ENCODE peak calls at places on chromosome 17, in nine cellular contexts. X is neural progenitor cell, J is adrenal gland, D is tibial artery, W is lower lobe of right lung, P is lung, V is cardiac muscle cell, H is fibroblast of lung, C is H1. S is an unnamed sample.
A peak's percentile ranks its signal among the peaks of the same experiment; 100 is the strongest.

GRCh38 chr17:10845388-10845751 is 7.5 kb upstream of the PIRT start:
- DNase-seq in X (no peak), J (no peak), D (no peak), W (no peak), P (no peak), V (no peak), H (no peak), C (no peak), S (no peak)

GRCh38 chr17:32518856-32519768 is 32.3 kb downstream of the CDK5R1 start:
- DNase-seq in X (peak; percentile 98), J (no peak), D (peak; percentile 65), W (peak; percentile 56), P (no peak), V (peak; percentile 80), H (peak; percentile 6), C (peak; percentile 84), S (no peak)

GRCh38 chr17:42347198-42347597 is 41.0 kb downstream of the STAT3 start:
- DNase-seq in X (no peak), J (peak; percentile 83), D (peak; percentile 76), W (no peak), P (no peak), V (no peak), H (peak; percentile 86), C (no peak), S (peak; percentile 60)

GRCh38 chr17:66514227-66514806 is 211.9 kb downstream of the PRKCA start:
- DNase-seq in X (no peak), J (no peak), D (no peak), W (no peak), P (no peak), V (no peak), H (peak; percentile 30), C (no peak), S (no peak)

GRCh38 chr17:49659983-49660382 is 17.9 kb downstream of the SPOP start:
- DNase-seq in X (no peak), J (no peak), D (no peak), W (no peak), P (no peak), V (no peak), H (no peak), C (no peak), S (no peak)

GRCh38 chr17:81020767-81021497 is 14.0 kb upstream of the BAIAP2 start:
- DNase-seq in X (no peak), J (peak; percentile 64), D (no peak), W (peak; percentile 83), P (peak; percentile 73), V (no peak), H (peak; percentile 34), C (no peak), S (no peak)

GRCh38 chr17:4144411-4144747 is 1.4 kb downstream of the CYB5D2 start:
- DNase-seq in X (no peak), J (no peak), D (no peak), W (no peak), P (no peak), V (no peak), H (no peak), C (no peak), S (no peak)

GRCh38 chr17:38465420-38466345 is 37.4 kb downstream of the ARHGAP23 start:
- DNase-seq in X (no peak), J (peak; percentile 93), D (peak; percentile 96), W (peak; percentile 64), P (no peak), V (no peak), H (no peak), C (no peak), S (no peak)

GRCh38 chr17:58535431-58535830 is 21.0 kb upstream of the MTMR4 start:
- DNase-seq in X (no peak), J (no peak), D (no peak), W (no peak), P (no peak), V (no peak), H (peak; percentile 61), C (no peak), S (no peak)

GRCh38 chr17:34865696-34866095 is 95.6 kb downstream of the CCT6B start:
- DNase-seq in X (no peak), J (no peak), D (no peak), W (no peak), P (no peak), V (no peak), H (no peak), C (no peak), S (no peak)

GRCh38 chr17:45262516-45263476 is 902 bp upstream of the SPATA32 start:
- DNase-seq in X (no peak), J (no peak), D (no peak), W (no peak), P (no peak), V (no peak), H (peak; percentile 48), C (peak; percentile 57), S (no peak)

GRCh38 chr17:39781028-39781800 is 43.5 kb downstream of the GRB7 start:
- DNase-seq in X (no peak), J (no peak), D (no peak), W (no peak), P (no peak), V (no peak), H (no peak), C (no peak), S (no peak)

GRCh38 chr17:37489197-37490001 is at the start of gene DUSP14:
- DNase-seq in X (peak; percentile 94), J (peak; percentile 77), D (peak; percentile 89), W (peak; percentile 82), P (peak; percentile 73), V (peak; percentile 92), H (peak; percentile 75), C (peak; percentile 84), S (no peak)

GRCh38 chr17:51507444-51507843 is 247.1 kb downstream of the UTP18 start:
- DNase-seq in X (no peak), J (no peak), D (no peak), W (no peak), P (no peak), V (no peak), H (no peak), C (no peak), S (no peak)

DNA sequence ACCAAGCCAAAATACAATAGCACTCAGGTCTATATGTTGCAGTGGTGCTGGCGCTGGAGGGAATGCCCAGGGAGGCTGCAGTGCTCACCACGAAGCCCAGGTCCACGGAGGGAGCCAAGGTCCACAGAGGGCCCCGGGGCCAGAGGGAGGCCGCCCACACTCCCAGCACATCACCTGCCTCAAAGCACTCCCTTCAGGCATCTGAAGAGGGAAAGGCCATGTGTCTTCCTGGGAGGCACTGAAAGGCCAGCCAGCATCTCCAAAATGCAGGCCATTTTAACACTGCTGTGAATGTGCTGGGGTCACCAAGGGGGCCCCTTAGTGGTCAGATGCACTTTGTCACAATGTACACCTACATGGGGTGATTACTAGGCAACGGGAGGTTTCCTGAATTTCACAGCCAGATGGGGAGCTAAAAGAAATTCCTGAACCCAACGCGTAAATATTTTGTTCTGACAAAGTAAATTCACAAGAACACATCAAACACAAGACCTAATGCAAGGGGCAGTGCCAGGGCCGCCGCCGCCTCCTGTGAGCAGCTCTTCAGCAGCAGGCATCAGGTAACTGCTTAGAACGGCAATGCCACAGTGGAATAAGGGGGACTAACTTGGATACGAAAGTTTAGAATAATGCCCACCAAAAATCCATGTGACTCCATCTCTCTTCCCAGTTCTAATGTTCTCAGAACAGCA is 42.8 kb downstream of the USP22 start:
- DNase-seq in X (no peak), J (no peak), D (no peak), W (no peak), P (no peak), V (no peak), H (no peak), C (no peak), S (no peak)
- H3K27ac ChIP-seq in X (peak overlapping the region; percentile 64), J (peak overlapping the region; percentile 86), D (peak overlapping the region; percentile 38), W (no peak overlapping the region), P (no peak overlapping the region), V (peak overlapping the region; percentile 78), H (no peak overlapping the region), C (no peak overlapping the region), S (no peak overlapping the region)

DNA sequence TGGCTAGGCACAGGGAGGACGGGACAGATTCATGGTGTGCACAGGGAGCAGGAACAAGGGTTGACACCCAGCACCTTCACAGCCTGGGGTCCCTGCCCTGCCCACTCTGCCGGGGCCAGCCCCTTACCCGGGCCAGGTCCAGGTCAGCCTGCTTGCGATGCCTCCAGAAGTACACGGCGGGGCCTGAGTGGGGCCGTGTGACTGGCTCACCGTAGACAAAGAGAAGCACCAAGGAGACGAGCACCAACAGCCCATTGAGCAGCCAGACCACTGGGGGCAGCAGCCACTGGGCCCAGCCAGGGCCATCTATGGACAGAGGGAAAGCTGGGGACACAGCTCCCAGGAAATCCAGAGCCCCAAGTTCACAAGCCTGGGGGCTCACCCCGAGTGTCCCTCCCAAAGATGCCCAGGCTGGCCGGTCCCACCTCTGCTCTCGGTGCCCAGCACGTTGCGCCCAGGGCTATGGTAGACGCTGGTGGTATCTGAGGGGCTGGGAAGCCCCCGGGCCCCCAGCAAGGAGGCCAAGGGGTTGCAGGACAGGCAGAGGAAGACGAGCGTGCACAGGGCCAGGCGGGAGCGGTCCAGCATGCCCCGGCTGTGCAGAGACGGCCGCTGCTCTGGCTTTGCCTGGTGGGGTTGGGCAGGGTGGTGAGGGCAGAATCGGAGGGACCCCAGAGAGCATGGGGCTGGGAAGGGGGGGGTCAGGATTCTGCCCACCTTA is 19.8 kb downstream of the SREBF1 start:
- DNase-seq in X (no peak), J (no peak), D (no peak), W (no peak), P (no peak), V (no peak), H (no peak), C (no peak), S (no peak)
- TF ChIP-seq CTCF in X (no peak), J (no peak), D (no peak), W (no peak), P (no peak), V (no peak), H (no peak), C (peak; percentile 19), S (peak; percentile 10)

GRCh38 chr17:27109346-27109745 is 184.6 kb upstream of the WSB1 start:
- DNase-seq in X (no peak), J (no peak), D (no peak), W (no peak), P (no peak), V (no peak), H (no peak), C (no peak), S (no peak)
- H3K9me3 ChIP-seq in X (peaks cover 22% of the 10 kb centered on the region), J (no peaks in the 10 kb centered on the region), D (no peaks in the 10 kb centered on the region), W (no peaks in the 10 kb centered on the region), P (no peaks in the 10 kb centered on the region), V (no peaks in the 10 kb centered on the region), H (no peaks in the 10 kb centered on the region), C (peaks cover 35% of the 10 kb centered on the region), S (no peaks in the 10 kb centered on the region)

DNA sequence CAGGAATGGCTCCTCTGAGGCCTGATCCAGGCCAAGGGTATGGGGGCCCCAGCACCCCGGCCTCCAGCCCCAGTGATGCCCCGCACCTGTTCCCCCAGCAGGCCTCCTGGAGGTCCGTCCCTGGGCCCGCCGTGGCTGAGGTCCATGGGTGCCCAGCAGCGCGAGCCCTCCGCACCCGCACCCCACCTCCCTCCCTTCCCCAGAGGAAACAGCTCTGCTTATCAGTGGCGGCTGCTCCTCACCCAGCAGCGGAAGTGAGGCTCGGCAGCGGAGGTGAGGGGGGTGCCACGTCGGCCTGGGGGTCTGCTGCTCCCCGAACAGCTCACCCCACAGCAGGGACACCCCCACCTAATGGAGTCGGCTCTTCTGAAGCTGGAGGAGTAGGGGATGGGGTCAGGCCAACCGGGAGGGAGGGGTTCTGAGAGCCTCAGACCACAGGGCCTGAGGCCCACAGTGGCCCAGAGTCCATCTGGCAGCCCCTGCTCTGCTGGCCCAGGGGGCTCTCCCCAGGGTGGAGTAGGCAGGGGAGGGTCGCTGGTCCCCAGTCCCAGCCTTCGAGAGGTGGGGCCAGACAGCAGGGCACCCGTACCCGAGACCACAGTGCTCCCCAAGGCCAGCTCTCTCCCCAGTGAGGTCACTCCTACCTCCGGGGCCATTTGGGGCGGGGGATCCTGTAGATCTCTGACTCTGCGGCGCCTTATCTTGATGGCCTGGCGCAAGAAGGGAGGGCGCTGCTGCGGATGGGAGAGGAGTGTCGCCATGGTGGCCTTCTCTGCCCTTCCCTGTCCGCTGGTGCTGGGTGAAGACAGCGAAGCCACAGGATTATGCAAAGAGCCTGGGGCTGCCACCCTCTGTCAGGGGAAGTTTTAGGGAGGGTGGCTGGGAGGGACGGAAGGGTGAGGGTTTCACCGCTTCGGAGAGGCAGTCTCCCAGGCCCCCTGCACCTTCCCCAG is at the start of gene UNC13D:
- DNase-seq in X (no peak), J (peak; percentile 64), D (no peak), W (peak; percentile 79), P (peak; percentile 68), V (no peak), H (no peak), C (no peak), S (no peak)
- H3K27ac ChIP-seq in X (no peak within 1 kb of the TSS), J (peak within 1 kb of the TSS; percentile 97), D (peak within 1 kb of the TSS; percentile 86), W (peak within 1 kb of the TSS; percentile 90), P (peak within 1 kb of the TSS; percentile 93), V (peak within 1 kb of the TSS; percentile 59), H (no peak within 1 kb of the TSS), C (no peak within 1 kb of the TSS), S (no peak within 1 kb of the TSS)

S was measured in AG04450.